ENCODE peak calls at places on chromosomes 2 and 18, in eight cellular contexts. L is GM12865, K is endothelial cell of umbilical vein, I is lower lobe of right lung, G is stomach, N is fibroblast of mammary gland, C is neural crest cell, T is right atrium auricular region. F is an unnamed sample.

GRCh38 chr2:222306393-222307137 is 7.8 kb upstream of the PAX3 start:
- DNase-seq in G (no peak), N (no peak), C (no peak), L (no peak), K (no peak), I (no peak), T (no peak), F (no peak)

GRCh38 chr2:85578243-85579180 is 1.1 kb downstream of the VAMP8 start:
- DNase-seq in G (peak), I (peak), K (no peak), N (no peak), C (no peak), L (peak), T (peak), F (no peak)

GRCh38 chr2:21650566-21650965 is 526.8 kb downstream of the TDRD15 start:
- DNase-seq in C (no peak), K (no peak), N (no peak), L (no peak), T (no peak), I (no peak), G (no peak), F (peak)

GRCh38 chr18:63511285-63511684 is 30.9 kb upstream of the SERPINB12 start:
- DNase-seq in C (peak), G (no peak), K (peak), L (peak), N (peak), I (no peak), T (no peak), F (peak)

GRCh38 chr2:219634951-219635751 is 7.7 kb downstream of the SLC4A3 start:
- DNase-seq in L (no peak), K (no peak), N (no peak), T (no peak), C (no peak), I (peak), G (no peak), F (no peak)

GRCh38 chr2:12948231-12948962 is 231.7 kb downstream of the TRIB2 start:
- DNase-seq in T (no peak), N (peak), K (no peak), C (no peak), I (no peak), L (no peak), G (no peak), F (no peak)

GRCh38 chr2:158795110-158795924 is at the start of gene DAPL1:
- DNase-seq in K (no peak), I (no peak), T (no peak), G (peak), N (no peak), L (no peak), C (no peak), F (no peak)

GRCh38 chr18:35993013-35993412 is 20.5 kb downstream of the RMP24 start:
- DNase-seq in L (no peak), C (no peak), K (no peak), T (no peak), G (no peak), I (no peak), N (no peak), F (no peak)

GRCh38 chr2:126970583-126970982 is 71.9 kb downstream of the TEX51 start:
- DNase-seq in N (no peak), K (no peak), T (no peak), I (no peak), G (no peak), C (no peak), L (no peak), F (no peak)

GRCh38 chr2:60215295-60215990 is 338.0 kb downstream of the BCL11A start:
- DNase-seq in G (no peak), L (no peak), T (no peak), K (no peak), C (no peak), N (no peak), I (no peak), F (no peak)

GRCh38 chr18:47931707-47932103 is 1.2 kb upstream of the SMAD2 start:
- DNase-seq in T (no peak), K (no peak), G (peak), N (peak), C (peak), L (peak), I (no peak), F (peak)

GRCh38 chr2:46521215-46521683 is 41.9 kb downstream of the TMEM247 start:
- DNase-seq in T (peak), I (peak), N (peak), G (peak), K (no peak), C (no peak), L (peak), F (no peak)

GRCh38 chr2:3243804-3244203 is 133.8 kb downstream of the EIPR1 start:
- DNase-seq in N (no peak), K (no peak), I (no peak), L (no peak), T (no peak), C (no peak), G (no peak), F (no peak)

GRCh38 chr2:220219371-220219770 is 591.9 kb downstream of the SLC4A3 start:
- DNase-seq in G (no peak), C (no peak), T (no peak), K (no peak), I (no peak), N (no peak), L (no peak), F (no peak)

GRCh38 chr18:13611058-13611615 is 115.2 kb downstream of the FAM210A start:
- DNase-seq in N (peak), I (no peak), L (peak), C (no peak), G (no peak), T (peak), K (peak), F (no peak)

GRCh38 chr2:64987001-64987962 is 1.9 kb upstream of the SLC1A4 start:
- DNase-seq in C (no peak), I (no peak), T (no peak), L (peak), N (no peak), G (no peak), K (peak), F (no peak)

GRCh38 chr2:135745545-135745944 is 3.9 kb downstream of the UBXN4 start:
- DNase-seq in N (peak), G (no peak), C (no peak), T (no peak), K (peak), I (no peak), L (no peak), F (no peak)

GRCh38 chr2:195559431-195559914 is 97.6 kb upstream of the SLC39A10 start:
- DNase-seq in C (no peak), T (no peak), G (no peak), N (peak), K (no peak), L (peak), I (no peak), F (no peak)

GRCh38 chr2:193584001-193584400 is 1389.3 kb upstream of the TMEFF2 start:
- DNase-seq in C (peak), N (peak), G (no peak), I (no peak), K (no peak), L (no peak), T (no peak), F (peak)

GRCh38 chr2:193584522-193584938 is 1389.8 kb upstream of the TMEFF2 start:
- DNase-seq in T (no peak), L (peak), G (no peak), K (peak), I (no peak), N (peak), C (peak), F (peak)

GRCh38 chr2:193581807-193582206 is 1387.1 kb upstream of the TMEFF2 start:
- DNase-seq in N (no peak), G (no peak), C (no peak), L (no peak), T (no peak), K (no peak), I (no peak), F (no peak)

GRCh38 chr2:193580176-193580950 is 1385.6 kb upstream of the TMEFF2 start:
- DNase-seq in L (no peak), C (no peak), I (no peak), K (no peak), G (no peak), N (no peak), T (no peak), F (no peak)
- TF ChIP-seq CTCF in L (no peak), C (no peak), I (no peak), K (no peak), G (no peak), N (no peak), T (no peak), F (no peak)

GRCh38 chr2:240722796-240723735 is 31.4 kb downstream of the AQP12A start:
- DNase-seq in K (no peak), L (no peak), C (no peak), T (no peak), N (no peak), G (no peak), I (no peak), F (no peak)
- TF ChIP-seq CTCF in K (no peak), L (no peak), C (no peak), T (no peak), N (no peak), G (no peak), I (no peak), F (no peak)

GRCh38 chr2:28956415-28956826 is 24.7 kb upstream of the TOGARAM2 start:
- DNase-seq in K (no peak), N (peak), C (peak), G (no peak), I (peak), T (no peak), L (peak), F (no peak)
- TF ChIP-seq CTCF in K (peak), N (peak), C (peak), G (no peak), I (no peak), T (no peak), L (no peak), F (no peak)

DNA sequence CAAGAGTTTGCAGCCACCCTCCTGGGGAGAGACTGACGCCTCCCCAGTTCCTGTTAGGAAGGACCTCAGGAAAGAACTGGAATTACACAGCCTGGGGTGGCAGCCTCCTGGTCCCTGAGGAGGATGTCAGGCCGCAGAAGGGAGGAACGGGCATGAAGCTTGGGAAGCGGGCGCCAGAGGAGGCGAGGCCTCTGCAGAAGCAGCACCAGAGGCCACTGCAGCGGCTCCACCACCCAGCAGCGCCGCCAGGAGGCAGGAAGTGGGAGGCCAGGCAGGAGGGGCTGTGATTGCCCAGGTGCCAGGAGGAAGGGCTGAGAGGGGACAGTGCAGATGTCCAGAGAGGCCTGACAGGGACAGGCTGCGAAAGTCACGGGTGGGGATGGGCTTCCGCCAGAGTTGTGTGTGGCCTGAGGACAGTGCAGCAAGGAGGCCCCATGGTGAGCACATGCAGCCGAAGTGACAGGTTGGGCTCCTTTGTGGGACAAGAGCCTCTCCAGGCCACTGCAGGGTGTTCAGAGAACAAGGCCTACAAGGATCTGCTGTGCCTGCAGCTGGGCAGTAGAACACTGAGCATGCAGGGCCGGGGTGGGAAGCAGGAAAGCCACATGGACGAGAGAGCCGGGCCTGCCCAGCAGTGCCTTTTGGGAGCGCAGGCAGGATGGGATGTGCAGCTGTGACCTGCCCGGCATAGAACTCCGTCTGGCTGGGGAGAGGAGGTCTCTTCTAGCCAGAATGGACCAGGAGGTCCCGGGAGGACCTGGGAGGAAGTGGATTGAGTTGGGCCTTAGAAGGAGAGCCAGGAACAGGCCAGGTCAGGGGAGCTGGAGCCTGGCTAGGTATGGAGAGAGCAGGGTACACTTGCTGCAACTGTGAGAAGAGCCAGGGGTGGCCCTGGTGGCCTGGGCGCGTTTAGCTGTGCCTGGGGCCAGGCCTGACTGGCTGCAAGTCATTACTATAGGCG is 39.1 kb upstream of the ALPP start:
- DNase-seq in C (no peak), I (peak), L (no peak), T (no peak), G (no peak), N (no peak), K (no peak), F (no peak)
- TF ChIP-seq CTCF in C (peak), I (no peak), L (no peak), T (no peak), G (no peak), N (no peak), K (peak), F (no peak)

DNA sequence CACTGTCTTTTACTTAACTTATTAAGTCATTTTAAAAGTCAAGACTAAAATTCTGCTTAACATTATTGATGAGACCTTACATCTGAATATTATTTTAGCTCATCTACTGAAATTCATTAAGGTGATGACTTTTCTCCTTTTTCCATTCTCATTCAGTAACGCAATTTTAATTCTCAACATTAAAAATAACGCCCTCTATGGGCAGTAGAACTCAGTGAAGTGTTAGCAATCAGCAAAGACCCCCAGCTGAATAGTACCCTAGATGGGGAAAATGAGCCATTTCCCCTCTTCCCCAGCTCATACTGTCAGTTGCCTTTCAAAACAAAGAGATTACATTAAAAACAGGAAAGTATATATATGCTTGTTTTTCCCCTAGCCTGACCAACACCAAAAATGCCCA is 203.3 kb downstream of the NR4A2 start:
- DNase-seq in G (no peak), L (no peak), T (no peak), K (no peak), N (no peak), I (no peak), C (no peak), F (no peak)
- TF ChIP-seq CTCF in G (no peak), L (no peak), T (no peak), K (no peak), N (no peak), I (no peak), C (peak), F (no peak)

DNA sequence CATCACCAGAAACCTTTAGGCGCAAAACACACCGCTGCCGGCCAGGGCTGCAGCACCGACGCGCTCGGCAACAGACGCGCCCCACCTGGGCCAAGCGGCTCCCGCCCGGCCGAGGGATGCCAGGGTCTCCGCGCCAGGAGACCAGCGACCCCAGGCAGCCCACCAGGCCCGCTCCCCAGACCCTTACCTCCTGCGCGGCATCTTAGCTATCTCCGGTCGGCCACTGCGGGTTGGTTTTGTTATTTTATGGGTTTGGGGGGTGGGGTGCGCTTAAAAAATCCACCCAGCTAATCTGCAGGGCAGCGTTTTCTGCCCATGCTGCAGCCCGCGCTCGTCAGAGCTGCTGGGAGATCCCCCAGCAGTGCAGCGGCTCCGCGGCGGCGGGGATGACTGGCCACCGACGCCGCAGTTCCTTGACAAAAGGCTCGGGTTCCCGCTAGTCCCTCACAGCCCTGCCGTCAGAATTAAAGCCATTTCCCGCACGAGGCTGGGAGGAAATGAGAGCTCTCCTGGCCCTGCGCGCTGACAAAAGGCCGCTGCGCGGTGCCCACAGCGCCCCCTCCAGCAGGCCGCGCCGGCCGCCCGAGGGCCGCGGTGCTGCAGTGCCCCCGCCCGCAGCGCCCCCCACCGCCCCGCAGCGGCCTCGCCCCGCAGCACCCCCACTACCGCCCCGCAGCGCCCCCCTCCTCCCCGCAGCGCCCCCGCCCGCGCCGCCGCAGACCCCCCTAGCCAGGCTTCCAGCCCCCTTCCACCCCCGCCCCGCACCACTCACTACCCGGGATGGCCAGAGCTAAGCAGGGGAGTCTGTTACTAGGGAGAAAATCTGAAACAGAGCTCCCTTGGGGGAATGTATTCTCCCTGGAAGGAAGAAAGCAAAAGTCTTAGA is at the start of gene ADD2:
- DNase-seq in I (peak), T (no peak), G (no peak), K (peak), L (peak), C (peak), N (peak), F (no peak)
- TF ChIP-seq CTCF in I (peak), T (no peak), G (no peak), K (peak), L (peak), C (peak), N (no peak), F (peak)

F was measured in Caco-2.